ENCODE peak calls at places on chromosomes 16 and 17, in four cellular contexts. One of them, this sample, is unnamed.

GRCh38 chr16:30183236-30183960 is at the start of gene CORO1A:
- DNase-seq in activated CD4-positive, CD25-positive, alpha-beta regulatory T cell: peak; percentile 64
- DNase-seq in pancreas: peak; percentile 81
- DNase-seq in activated T-helper 1 cell treated with Interleukin-2 at 50 U/mL for 16 hours: peak; percentile 78
- DNase-seq in this sample: peak; percentile 77

GRCh38 chr16:26961459-26961858 is 105.3 kb upstream of the C16orf82 start:
- DNase-seq in pancreas: no peak
- DNase-seq in activated CD4-positive, CD25-positive, alpha-beta regulatory T cell: no peak
- DNase-seq in activated T-helper 1 cell treated with Interleukin-2 at 50 U/mL for 16 hours: no peak
- DNase-seq in this sample: no peak

GRCh38 chr16:24980077-24980793 is 34.9 kb downstream of the ARHGAP17 start:
- DNase-seq in activated T-helper 1 cell treated with Interleukin-2 at 50 U/mL for 16 hours: no peak
- DNase-seq in pancreas: no peak
- DNase-seq in activated CD4-positive, CD25-positive, alpha-beta regulatory T cell: no peak
- DNase-seq in this sample: peak; percentile 83

GRCh38 chr17:77475012-77475976 is 334.5 kb downstream of the SEC14L1 start:
- DNase-seq in activated CD4-positive, CD25-positive, alpha-beta regulatory T cell: peak; percentile 22
- DNase-seq in activated T-helper 1 cell treated with Interleukin-2 at 50 U/mL for 16 hours: peak; percentile 49
- DNase-seq in pancreas: no peak
- DNase-seq in this sample: no peak

GRCh38 chr17:82645516-82645915 is 2.7 kb downstream of the WDR45B start:
- DNase-seq in activated CD4-positive, CD25-positive, alpha-beta regulatory T cell: no peak
- DNase-seq in activated T-helper 1 cell treated with Interleukin-2 at 50 U/mL for 16 hours: no peak
- DNase-seq in pancreas: peak; percentile 6
- DNase-seq in this sample: no peak

GRCh38 chr16:74667215-74667765 is 613 bp upstream of the RFWD3 start:
- DNase-seq in activated CD4-positive, CD25-positive, alpha-beta regulatory T cell: no peak
- DNase-seq in activated T-helper 1 cell treated with Interleukin-2 at 50 U/mL for 16 hours: no peak
- DNase-seq in pancreas: no peak
- DNase-seq in this sample: peak; percentile 34

GRCh38 chr17:40563371-40564052 is 1.8 kb downstream of the CCR7 start:
- DNase-seq in activated T-helper 1 cell treated with Interleukin-2 at 50 U/mL for 16 hours: no peak
- DNase-seq in pancreas: no peak
- DNase-seq in activated CD4-positive, CD25-positive, alpha-beta regulatory T cell: no peak
- DNase-seq in this sample: no peak

GRCh38 chr17:80870401-80870800 is 121.2 kb upstream of the CHMP6 start:
- DNase-seq in activated T-helper 1 cell treated with Interleukin-2 at 50 U/mL for 16 hours: no peak
- DNase-seq in pancreas: no peak
- DNase-seq in activated CD4-positive, CD25-positive, alpha-beta regulatory T cell: no peak
- DNase-seq in this sample: peak; percentile 38

GRCh38 chr16:30092373-30093010 is 768 bp upstream of the TBX6 start:
- DNase-seq in pancreas: peak; percentile 71
- DNase-seq in activated CD4-positive, CD25-positive, alpha-beta regulatory T cell: peak; percentile 50
- DNase-seq in activated T-helper 1 cell treated with Interleukin-2 at 50 U/mL for 16 hours: peak; percentile 37
- DNase-seq in this sample: peak; percentile 91

GRCh38 chr16:4537376-4538066 is 1.1 kb downstream of the CDIP1 start:
- DNase-seq in activated CD4-positive, CD25-positive, alpha-beta regulatory T cell: no peak
- DNase-seq in activated T-helper 1 cell treated with Interleukin-2 at 50 U/mL for 16 hours: no peak
- DNase-seq in pancreas: peak; percentile 64
- DNase-seq in this sample: no peak

GRCh38 chr17:8630227-8630801 is at the start of gene MYH10:
- DNase-seq in activated T-helper 1 cell treated with Interleukin-2 at 50 U/mL for 16 hours: no peak
- DNase-seq in activated CD4-positive, CD25-positive, alpha-beta regulatory T cell: no peak
- DNase-seq in pancreas: peak; percentile 46
- DNase-seq in this sample: no peak

GRCh38 chr17:69492410-69493071 is 78.0 kb downstream of the MAP2K6 start:
- DNase-seq in activated T-helper 1 cell treated with Interleukin-2 at 50 U/mL for 16 hours: no peak
- DNase-seq in pancreas: no peak
- DNase-seq in activated CD4-positive, CD25-positive, alpha-beta regulatory T cell: no peak
- DNase-seq in this sample: no peak

GRCh38 chr17:21360048-21360447 is 16.1 kb upstream of the KCNJ12 start:
- DNase-seq in pancreas: no peak
- DNase-seq in activated CD4-positive, CD25-positive, alpha-beta regulatory T cell: no peak
- DNase-seq in activated T-helper 1 cell treated with Interleukin-2 at 50 U/mL for 16 hours: no peak
- DNase-seq in this sample: no peak

GRCh38 chr16:65410801-65411200 is 288.9 kb upstream of the CDH11 start:
- DNase-seq in activated CD4-positive, CD25-positive, alpha-beta regulatory T cell: no peak
- DNase-seq in pancreas: no peak
- DNase-seq in activated T-helper 1 cell treated with Interleukin-2 at 50 U/mL for 16 hours: no peak
- DNase-seq in this sample: no peak

GRCh38 chr16:21608647-21609328 is 9.4 kb downstream of the METTL9 start:
- DNase-seq in activated CD4-positive, CD25-positive, alpha-beta regulatory T cell: no peak
- DNase-seq in pancreas: no peak
- DNase-seq in activated T-helper 1 cell treated with Interleukin-2 at 50 U/mL for 16 hours: no peak
- DNase-seq in this sample: no peak

GRCh38 chr16:46996391-46996790 is 22.9 kb upstream of the DNAJA2 start:
- DNase-seq in pancreas: no peak
- DNase-seq in activated T-helper 1 cell treated with Interleukin-2 at 50 U/mL for 16 hours: no peak
- DNase-seq in activated CD4-positive, CD25-positive, alpha-beta regulatory T cell: no peak
- DNase-seq in this sample: no peak

GRCh38 chr17:55434721-55435120 is 13.1 kb upstream of the MMD start:
- DNase-seq in activated T-helper 1 cell treated with Interleukin-2 at 50 U/mL for 16 hours: no peak
- DNase-seq in activated CD4-positive, CD25-positive, alpha-beta regulatory T cell: no peak
- DNase-seq in pancreas: no peak
- DNase-seq in this sample: no peak

GRCh38 chr17:28551421-28552186 is 820 bp downstream of the UNC119 start:
- DNase-seq in activated CD4-positive, CD25-positive, alpha-beta regulatory T cell: no peak
- DNase-seq in activated T-helper 1 cell treated with Interleukin-2 at 50 U/mL for 16 hours: no peak
- DNase-seq in pancreas: no peak
- DNase-seq in this sample: peak; percentile 16

GRCh38 chr17:16478693-16479092 is 13.3 kb downstream of the LRRC75A start:
- DNase-seq in pancreas: no peak
- DNase-seq in activated T-helper 1 cell treated with Interleukin-2 at 50 U/mL for 16 hours: no peak
- DNase-seq in activated CD4-positive, CD25-positive, alpha-beta regulatory T cell: no peak
- DNase-seq in this sample: no peak

GRCh38 chr16:4937782-4938682 is 1.1 kb upstream of the PPL start:
- DNase-seq in pancreas: peak; percentile 39
- DNase-seq in activated CD4-positive, CD25-positive, alpha-beta regulatory T cell: no peak
- DNase-seq in activated T-helper 1 cell treated with Interleukin-2 at 50 U/mL for 16 hours: no peak
- DNase-seq in this sample: no peak

GRCh38 chr16:65148804-65149203 is 26.9 kb upstream of the CDH11 start:
- DNase-seq in activated CD4-positive, CD25-positive, alpha-beta regulatory T cell: no peak
- DNase-seq in activated T-helper 1 cell treated with Interleukin-2 at 50 U/mL for 16 hours: no peak
- DNase-seq in pancreas: no peak
- DNase-seq in this sample: no peak

GRCh38 chr17:17151962-17152361 is 54.2 kb downstream of the PLD6 start:
- DNase-seq in pancreas: peak; percentile 55
- DNase-seq in activated CD4-positive, CD25-positive, alpha-beta regulatory T cell: no peak
- DNase-seq in activated T-helper 1 cell treated with Interleukin-2 at 50 U/mL for 16 hours: no peak
- DNase-seq in this sample: peak; percentile 93

GRCh38 chr17:41907633-41908539 is 10.9 kb downstream of the ACLY start:
- DNase-seq in activated CD4-positive, CD25-positive, alpha-beta regulatory T cell: no peak
- DNase-seq in pancreas: no peak
- DNase-seq in activated T-helper 1 cell treated with Interleukin-2 at 50 U/mL for 16 hours: no peak
- DNase-seq in this sample: no peak

GRCh38 chr17:58308173-58308984 is 20.2 kb downstream of the TSPOAP1 start:
- DNase-seq in pancreas: no peak
- DNase-seq in activated T-helper 1 cell treated with Interleukin-2 at 50 U/mL for 16 hours: no peak
- DNase-seq in activated CD4-positive, CD25-positive, alpha-beta regulatory T cell: no peak
- DNase-seq in this sample: peak; percentile 24

GRCh38 chr16:4200000-4200780 is 41.7 kb downstream of the SRL start:
- DNase-seq in pancreas: peak; percentile 74
- DNase-seq in activated CD4-positive, CD25-positive, alpha-beta regulatory T cell: peak; percentile 6
- DNase-seq in activated T-helper 1 cell treated with Interleukin-2 at 50 U/mL for 16 hours: no peak
- DNase-seq in this sample: peak; percentile 57

GRCh38 chr16:72203401-72203800 is 31.4 kb upstream of the PMFBP1 start:
- DNase-seq in activated T-helper 1 cell treated with Interleukin-2 at 50 U/mL for 16 hours: no peak
- DNase-seq in activated CD4-positive, CD25-positive, alpha-beta regulatory T cell: no peak
- DNase-seq in pancreas: no peak
- DNase-seq in this sample: peak; percentile 81

GRCh38 chr16:4270595-4270994 is 2.2 kb downstream of the TFAP4 start:
- DNase-seq in pancreas: peak; percentile 42
- DNase-seq in activated CD4-positive, CD25-positive, alpha-beta regulatory T cell: no peak
- DNase-seq in activated T-helper 1 cell treated with Interleukin-2 at 50 U/mL for 16 hours: no peak
- DNase-seq in this sample: no peak

GRCh38 chr17:49907279-49907678 is 59.4 kb upstream of the TAC4 start:
- DNase-seq in pancreas: no peak
- DNase-seq in activated T-helper 1 cell treated with Interleukin-2 at 50 U/mL for 16 hours: no peak
- DNase-seq in activated CD4-positive, CD25-positive, alpha-beta regulatory T cell: no peak
- DNase-seq in this sample: no peak

GRCh38 chr17:56292010-56292409 is 138.7 kb downstream of the ANKFN1 start:
- DNase-seq in activated CD4-positive, CD25-positive, alpha-beta regulatory T cell: no peak
- DNase-seq in pancreas: no peak
- DNase-seq in activated T-helper 1 cell treated with Interleukin-2 at 50 U/mL for 16 hours: no peak
- DNase-seq in this sample: no peak

GRCh38 chr17:38616361-38616760 is 10.6 kb upstream of the SRCIN1 start:
- DNase-seq in activated T-helper 1 cell treated with Interleukin-2 at 50 U/mL for 16 hours: no peak
- DNase-seq in activated CD4-positive, CD25-positive, alpha-beta regulatory T cell: no peak
- DNase-seq in pancreas: no peak
- DNase-seq in this sample: no peak

GRCh38 chr17:16191604-16192003 is 23.7 kb downstream of the NCOR1 start:
- DNase-seq in activated T-helper 1 cell treated with Interleukin-2 at 50 U/mL for 16 hours: no peak
- DNase-seq in pancreas: no peak
- DNase-seq in activated CD4-positive, CD25-positive, alpha-beta regulatory T cell: no peak
- DNase-seq in this sample: peak; percentile 76

GRCh38 chr17:79023886-79024771 is at the start of gene C1QTNF1:
- DNase-seq in pancreas: peak; percentile 66
- DNase-seq in activated CD4-positive, CD25-positive, alpha-beta regulatory T cell: no peak
- DNase-seq in activated T-helper 1 cell treated with Interleukin-2 at 50 U/mL for 16 hours: no peak
- DNase-seq in this sample: no peak

This sample was measured in dermis microvascular lymphatic vessel endothelial cell.